ENCODE peak calls at places on chromosome 15, in four cellular contexts. P, H, B and O are unnamed samples.

GRCh38 chr15:97168704-97169475 is 791.6 kb upstream of the ARRDC4 start:
- DNase-seq in P (no peak), H (no peak), B (peak; percentile 49), O (no peak)

GRCh38 chr15:90266061-90266431 is 574 bp downstream of the NGRN start:
- DNase-seq in P (peak; percentile 42), H (peak; percentile 29), B (peak; percentile 55), O (peak; percentile 29)

GRCh38 chr15:70643106-70643782 is 120.1 kb downstream of the UACA start:
- DNase-seq in P (no peak), H (no peak), B (no peak), O (no peak)

GRCh38 chr15:78241017-78241416 is 6.7 kb upstream of the ACSBG1 start:
- DNase-seq in P (peak; percentile 95), H (peak; percentile 94), B (peak; percentile 62), O (peak; percentile 82)

GRCh38 chr15:68614621-68615035 is 35.8 kb downstream of the CORO2B start:
- DNase-seq in P (peak; percentile 72), H (peak; percentile 59), B (no peak), O (no peak)

GRCh38 chr15:55344206-55344605 is 25.2 kb downstream of the PIGB start:
- DNase-seq in P (no peak), H (no peak), B (peak; percentile 21), O (no peak)

GRCh38 chr15:39407116-39407515 is 173.8 kb upstream of the THBS1 start:
- DNase-seq in P (no peak), H (no peak), B (no peak), O (no peak)

GRCh38 chr15:65132841-65133549 is 613 bp downstream of the PDCD7 start:
- DNase-seq in P (peak; percentile 74), H (peak; percentile 70), B (peak; percentile 46), O (peak; percentile 61)

GRCh38 chr15:31434418-31435255 is 108.0 kb downstream of the KLF13 start:
- DNase-seq in P (no peak), H (no peak), B (peak; percentile 87), O (no peak)

GRCh38 chr15:95669146-95669922 is 661.2 kb upstream of the NR2F2 start:
- DNase-seq in P (no peak), H (peak; percentile 25), B (peak; percentile 36), O (no peak)

GRCh38 chr15:78093242-78094020 is 1.1 kb downstream of the SH2D7 start:
- DNase-seq in P (no peak), H (no peak), B (peak; percentile 51), O (no peak)

GRCh38 chr15:69951511-69952209 is 146.1 kb downstream of the TLE3 start:
- DNase-seq in P (no peak), H (no peak), B (no peak), O (no peak)

GRCh38 chr15:72540606-72541237 is 66.6 kb downstream of the ARIH1 start:
- DNase-seq in P (no peak), H (no peak), B (no peak), O (no peak)

GRCh38 chr15:83144771-83145170 is 37.3 kb downstream of the TM6SF1 start:
- DNase-seq in P (no peak), H (no peak), B (no peak), O (no peak)

GRCh38 chr15:99703603-99704443 is 29.4 kb downstream of the LYSMD4 start:
- DNase-seq in P (peak; percentile 33), H (no peak), B (peak; percentile 84), O (peak; percentile 48)

GRCh38 chr15:38253448-38253847 is 812 bp downstream of the SPRED1 start:
- DNase-seq in P (no peak), H (no peak), B (peak; percentile 85), O (no peak)

GRCh38 chr15:71044006-71044405 is 71.3 kb upstream of the THSD4 start:
- DNase-seq in P (no peak), H (no peak), B (peak; percentile 22), O (no peak)

GRCh38 chr15:38707802-38708671 is 143.4 kb upstream of the RASGRP1 start:
- DNase-seq in P (peak; percentile 48), H (peak; percentile 39), B (peak; percentile 78), O (peak; percentile 52)

GRCh38 chr15:63322541-63322940 is 45.1 kb downstream of the APH1B start:
- DNase-seq in P (peak; percentile 20), H (no peak), B (peak; percentile 27), O (no peak)

GRCh38 chr15:78067328-78068241 is 9.9 kb downstream of the TBC1D2B start:
- DNase-seq in P (no peak), H (no peak), B (peak; percentile 82), O (no peak)

GRCh38 chr15:40481671-40482070 is 10.9 kb downstream of the CHST14 start:
- DNase-seq in P (no peak), H (no peak), B (no peak), O (no peak)

GRCh38 chr15:52233405-52233804 is 42.2 kb upstream of the GNB5 start:
- DNase-seq in P (no peak), H (no peak), B (no peak), O (peak; percentile 57)

GRCh38 chr15:77527164-77527778 is 105.4 kb downstream of the LINGO1 start:
- DNase-seq in P (no peak), H (peak; percentile 68), B (peak; percentile 36), O (no peak)

GRCh38 chr15:35439291-35439690 is 106.7 kb downstream of the DPH6 start:
- DNase-seq in P (no peak), H (no peak), B (peak; percentile 36), O (no peak)

GRCh38 chr15:26838742-26839460 is 28.0 kb upstream of the GABRA5 start:
- DNase-seq in P (peak; percentile 59), H (peak; percentile 36), B (no peak), O (peak; percentile 23)

GRCh38 chr15:56243774-56244236 is at the start of gene RFX7:
- DNase-seq in P (peak; percentile 91), H (peak; percentile 88), B (peak; percentile 69), O (peak; percentile 87)

GRCh38 chr15:59313703-59314332 is 58.9 kb downstream of the MYO1E start:
- DNase-seq in P (no peak), H (no peak), B (peak; percentile 72), O (no peak)

GRCh38 chr15:90934256-90934948 is 683 bp upstream of the UNC45A start:
- DNase-seq in P (peak; percentile 88), H (peak; percentile 83), B (peak; percentile 80), O (peak; percentile 89)

GRCh38 chr15:31461375-31461774 is 134.7 kb downstream of the KLF13 start:
- DNase-seq in P (no peak), H (no peak), B (no peak), O (no peak)

GRCh38 chr15:66901336-66902100 is 163.9 kb upstream of the SMAD3 start:
- DNase-seq in P (no peak), H (no peak), B (peak; percentile 70), O (no peak)

GRCh38 chr15:80473574-80474223 is 69.5 kb downstream of the ARNT2 start:
- DNase-seq in P (no peak), H (no peak), B (no peak), O (no peak)

GRCh38 chr15:74209997-74210573 is 7.5 kb upstream of the STRA6 start:
- DNase-seq in P (no peak), H (no peak), B (peak; percentile 89), O (no peak)